ENCODE peak calls at places on chromosomes 13 and 19, in eight cellular contexts. D is stimulated activated CD4-positive, alpha-beta T cell treated with anti-CD3 and anti-CD28 coated beads, TNF-alpha, amount 100 ng/mL, for 4 hours; Q is activated T-helper 1 cell treated with anti-CD3 and anti-CD28 coated beads, Interleukin-2, amount 50 U/mL, for 16 hours; N is aorta; V is activated CD4-positive, CD25-positive, alpha-beta regulatory T cell; C is colonic mucosa; O is fibroblast of mammary gland; U is fibroblast of pulmonary artery. K is an unnamed sample.

GRCh38 chr13:23770428-23770827 is 118.8 kb downstream of the MIPEP start:
- DNase-seq in D (no peak), Q (no peak), N (no peak), V (no peak), C (no peak), O (no peak), U (no peak), K (no peak)

GRCh38 chr13:44004881-44005280 is 125.2 kb downstream of the LACC1 start:
- DNase-seq in D (no peak), Q (no peak), N (no peak), V (no peak), C (no peak), O (peak), U (peak), K (no peak)

GRCh38 chr13:104678161-104678560 is 1611.9 kb upstream of the SLC10A2 start:
- DNase-seq in D (no peak), Q (no peak), N (no peak), V (no peak), C (no peak), O (no peak), U (no peak), K (no peak)

GRCh38 chr13:98142427-98143156 is at the start of gene FARP1:
- DNase-seq in D (no peak), Q (no peak), N (peak), V (no peak), C (peak), O (peak), U (peak), K (peak)

GRCh38 chr19:1253514-1254080 is 5.2 kb downstream of the MIDN start:
- DNase-seq in D (no peak), Q (no peak), N (no peak), V (no peak), C (peak), O (no peak), U (no peak), K (no peak)

GRCh38 chr19:35554076-35554475 is 8.7 kb downstream of the TMEM147 start:
- DNase-seq in D (no peak), Q (no peak), N (peak), V (no peak), C (no peak), O (no peak), U (no peak), K (no peak)

GRCh38 chr13:97567510-97568243 is 133.7 kb downstream of the RAP2A start:
- DNase-seq in D (no peak), Q (no peak), N (peak), V (no peak), C (peak), O (peak), U (peak), K (no peak)

GRCh38 chr13:57627663-57628062 is 3.9 kb upstream of the PCDH17 start:
- DNase-seq in D (no peak), Q (no peak), N (no peak), V (no peak), C (no peak), O (peak), U (peak), K (no peak)